ENCODE peak calls at places on chromosomes 2 and 18, in four cellular contexts. A, T, N and E are unnamed samples.

GRCh38 chr2:47015206-47015605 is 99.6 kb upstream of the MCFD2 start:
- DNase-seq in T (no peak), N (no peak), A (no peak), E (no peak)

GRCh38 chr2:188811522-188811921 is 162.7 kb upstream of the COL3A1 start:
- DNase-seq in N (no peak), A (no peak), T (no peak), E (no peak)

GRCh38 chr18:34835466-34835865 is 125.4 kb downstream of the DTNA start:
- DNase-seq in T (no peak), N (no peak), A (no peak), E (no peak)

GRCh38 chr2:224869601-224870000 is 153.4 kb upstream of the CCDC195 start:
- DNase-seq in N (no peak), A (no peak), T (no peak), E (no peak)

GRCh38 chr2:5433855-5434254 is 258.3 kb upstream of the SOX11 start:
- DNase-seq in N (no peak), A (no peak), T (no peak), E (no peak)

GRCh38 chr18:75116809-75117208 is 92.1 kb downstream of the PTGR3 start:
- DNase-seq in N (no peak), T (no peak), A (no peak), E (no peak)

GRCh38 chr2:151762694-151763093 is 28.4 kb upstream of the NEB start:
- DNase-seq in N (no peak), T (no peak), A (no peak), E (no peak)

GRCh38 chr2:137228566-137228965 is 463.2 kb downstream of the THSD7B start:
- DNase-seq in N (no peak), T (no peak), A (no peak), E (peak; percentile 42)

GRCh38 chr2:236169151-236169721 is 1.1 kb upstream of the GBX2 start:
- DNase-seq in N (no peak), A (no peak), T (peak; percentile 68), E (no peak)

GRCh38 chr2:208386546-208386945 is 20.0 kb upstream of the PTH2R start:
- DNase-seq in N (no peak), T (no peak), A (no peak), E (no peak)

GRCh38 chr2:60560734-60561649 is 7.5 kb upstream of the BCL11A start:
- DNase-seq in T (peak; percentile 80), A (no peak), N (no peak), E (no peak)

GRCh38 chr2:199485732-199486335 is 28.1 kb upstream of the SATB2 start:
- DNase-seq in T (peak; percentile 87), N (no peak), A (peak; percentile 57), E (no peak)

GRCh38 chr2:85019121-85019520 is 48.2 kb downstream of the KCMF1 start:
- DNase-seq in N (no peak), A (peak; percentile 43), T (no peak), E (no peak)

GRCh38 chr2:144325086-144325485 is 194.8 kb downstream of the ZEB2 start:
- DNase-seq in N (peak; percentile 63), A (no peak), T (no peak), E (no peak)

GRCh38 chr2:45821558-45822271 is 170.2 kb downstream of the PRKCE start:
- DNase-seq in A (peak; percentile 23), T (no peak), N (no peak), E (no peak)

GRCh38 chr2:227759411-227760113 is 13.9 kb downstream of the SCYGR8 start:
- DNase-seq in T (peak; percentile 32), N (no peak), A (no peak), E (no peak)

GRCh38 chr2:62858231-62858832 is 152.8 kb downstream of the EHBP1 start:
- DNase-seq in A (no peak), N (no peak), T (no peak), E (no peak)

GRCh38 chr2:23584054-23584745 is 199.2 kb downstream of the KLHL29 start:
- DNase-seq in N (no peak), A (no peak), T (no peak), E (no peak)

GRCh38 chr2:234808907-234809306 is 142.9 kb upstream of the SH3BP4 start:
- DNase-seq in N (no peak), T (no peak), A (no peak), E (no peak)

GRCh38 chr2:67871696-67872320 is 191.0 kb downstream of the C1D start:
- DNase-seq in N (no peak), A (no peak), T (no peak), E (no peak)

GRCh38 chr2:150544731-150545130 is 57.3 kb upstream of the RND3 start:
- DNase-seq in T (no peak), A (no peak), N (no peak), E (no peak)

GRCh38 chr18:50780144-50780543 is 39.7 kb downstream of the MRO start:
- DNase-seq in T (no peak), N (no peak), A (no peak), E (no peak)

GRCh38 chr18:23953984-23954383 is 60.6 kb upstream of the TTC39C start:
- DNase-seq in T (no peak), N (no peak), A (no peak), E (no peak)

GRCh38 chr2:71608441-71608840 is 155.1 kb downstream of the DYSF start:
- DNase-seq in A (no peak), N (no peak), T (no peak), E (no peak)

GRCh38 chr2:168194784-168195522 is 52.4 kb downstream of the STK39 start:
- DNase-seq in N (peak; percentile 28), T (no peak), A (no peak), E (no peak)

GRCh38 chr18:32208012-32208411 is 18.2 kb downstream of the MEP1B start:
- DNase-seq in N (no peak), T (no peak), A (no peak), E (no peak)

GRCh38 chr2:222452422-222452950 is 28.1 kb downstream of the SGPP2 start:
- DNase-seq in N (no peak), A (no peak), T (no peak), E (no peak)

GRCh38 chr2:81550277-81550676 is 1245.7 kb upstream of the LRRTM1 start:
- DNase-seq in A (no peak), T (no peak), N (no peak), E (no peak)

GRCh38 chr2:208012449-208012848 is 12.9 kb downstream of the PLEKHM3 start:
- DNase-seq in T (no peak), A (no peak), N (no peak), E (no peak)

GRCh38 chr18:46324556-46324955 is 220.4 kb downstream of the HAUS1 start:
- DNase-seq in T (peak; percentile 76), A (peak; percentile 56), N (no peak), E (peak; percentile 8)

GRCh38 chr2:85250045-85250444 is 77.7 kb downstream of the TGOLN2 start:
- DNase-seq in A (no peak), T (no peak), N (no peak), E (no peak)

GRCh38 chr2:37231251-37232130 is at the start of the genes CEBPZ and NDUFAF7:
- DNase-seq in T (peak; percentile 94), A (peak; percentile 80), N (peak; percentile 59), E (peak; percentile 71)
- TF ChIP-seq REST in T (no peak), A (no peak), N (peak; percentile 30), E (no peak)

GRCh38 chr2:1681323-1682310 is 62.7 kb downstream of the PXDN start:
- DNase-seq in A (no peak), T (no peak), N (no peak), E (no peak)
- H3K36me3 ChIP-seq in A (no peaks in the 10 kb centered on the region), T (peaks cover 13% of the 10 kb centered on the region), N (no peaks in the 10 kb centered on the region), E (no peaks in the 10 kb centered on the region)

DNA sequence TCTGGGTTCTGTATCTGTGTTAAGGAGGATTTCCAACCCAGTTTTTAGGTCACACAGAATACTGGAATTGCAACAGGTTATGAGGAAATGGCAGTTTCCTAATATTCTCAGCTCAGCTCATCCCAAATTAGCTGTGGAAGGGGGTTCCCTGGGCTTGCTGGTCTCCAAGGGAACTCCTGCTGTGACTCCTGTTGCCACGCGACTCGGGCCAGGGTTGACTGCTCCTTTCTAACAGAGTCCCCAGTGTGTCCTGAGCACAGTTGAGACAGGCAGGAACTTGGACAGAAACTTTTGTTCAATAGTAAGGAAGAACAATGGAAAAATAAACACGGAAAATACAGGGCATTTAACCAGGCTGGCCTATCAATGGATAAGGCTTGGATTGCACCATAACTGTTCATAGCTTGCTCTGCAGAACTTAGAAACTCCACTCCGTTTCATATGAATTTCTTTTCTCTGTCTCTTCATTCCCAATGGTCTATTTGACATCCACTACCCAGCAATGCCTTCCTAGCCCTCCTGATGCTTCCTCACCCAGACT is 3.8 kb upstream of the ROCK2 start:
- DNase-seq in A (no peak), T (no peak), N (no peak), E (no peak)
- TF ChIP-seq REST in A (no peak), T (no peak), N (no peak), E (no peak)

DNA sequence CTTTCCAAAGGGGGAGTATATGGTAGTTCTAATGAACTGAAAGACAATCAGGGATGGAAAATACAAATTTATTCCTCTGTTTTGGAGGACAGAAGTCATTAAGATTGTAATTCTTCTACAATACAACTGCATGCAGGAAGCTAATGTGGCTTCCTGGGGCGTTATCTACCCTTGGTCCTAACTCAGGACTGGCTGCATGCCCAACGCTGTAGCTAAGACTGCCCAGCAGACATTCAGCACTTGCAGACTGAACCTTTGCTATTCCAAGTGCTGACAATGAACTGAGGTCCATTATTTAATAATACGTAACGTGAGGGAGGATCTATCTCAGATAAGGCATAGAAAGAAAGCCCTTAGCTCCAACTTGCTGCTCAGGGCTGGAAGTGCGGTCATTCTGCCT is 53.2 kb downstream of the ZAP70 start:
- DNase-seq in T (no peak), A (no peak), N (no peak), E (no peak)
- H3K36me3 ChIP-seq in T (no peaks in the 10 kb centered on the region), A (peaks cover 11% of the 10 kb centered on the region), N (peaks cover 11% of the 10 kb centered on the region), E (peaks cover 6% of the 10 kb centered on the region)

DNA sequence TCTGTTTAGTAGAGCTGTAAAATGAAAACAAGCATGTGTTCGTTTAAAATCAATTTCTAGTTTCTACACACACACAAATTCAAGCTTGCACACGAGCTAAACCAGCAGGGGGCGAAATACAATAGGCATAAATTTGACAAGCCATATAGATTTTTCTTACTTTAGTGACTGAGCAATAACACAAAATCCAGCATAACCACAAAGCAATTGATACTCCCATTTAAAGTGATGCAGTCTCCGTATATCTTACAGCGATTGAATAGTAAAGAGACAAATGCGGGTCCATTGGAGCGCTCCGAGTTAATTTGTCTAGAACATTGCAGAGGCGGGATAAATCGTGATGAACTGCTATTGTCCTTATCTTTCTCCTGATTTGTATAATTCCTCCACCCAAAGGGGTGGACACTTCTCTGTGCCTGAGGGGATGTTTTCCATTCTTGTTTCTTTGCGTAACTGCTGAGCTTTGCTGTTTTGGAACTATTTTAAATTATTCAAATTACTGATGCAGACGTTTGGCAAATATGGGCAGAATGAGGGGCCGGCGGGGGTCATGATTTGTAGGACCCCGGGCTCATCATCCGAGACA is 1.2 kb upstream of the AFTPH start:
- DNase-seq in N (peak; percentile 60), T (peak; percentile 71), A (peak; percentile 84), E (peak; percentile 74)
- TF ChIP-seq REST in N (no peak), T (no peak), A (no peak), E (no peak)